ENCODE peak calls at places on chromosome 2, in four cellular contexts. A is lung, U is SJSA1, Z is PC-9. X is an unnamed sample.

GRCh38 chr2:46870051-46870839 is 45.4 kb downstream of the MCFD2 start:
- DNase-seq in A (no peak), U (no peak), Z (no peak), X (no peak)

GRCh38 chr2:177195194-177195593 is 17.4 kb upstream of the HNRNPA3 start:
- DNase-seq in A (no peak), U (no peak), Z (no peak), X (no peak)

GRCh38 chr2:206858972-206859739 is 80.2 kb upstream of the CPO start:
- DNase-seq in A (no peak), U (no peak), Z (no peak), X (no peak)

GRCh38 chr2:161161074-161161577 is 898 bp downstream of the TANK start:
- DNase-seq in A (no peak), U (no peak), Z (no peak), X (no peak)

GRCh38 chr2:11745613-11746375 is 638 bp upstream of the LPIN1 start:
- DNase-seq in A (no peak), U (no peak), Z (no peak), X (no peak)

GRCh38 chr2:99635710-99636431 is 146.1 kb upstream of the REV1 start:
- DNase-seq in A (no peak), U (no peak), Z (no peak), X (no peak)

GRCh38 chr2:70959851-70960832 is 18.3 kb upstream of the ANKRD53 start:
- DNase-seq in A (peak; percentile 24), U (no peak), Z (no peak), X (no peak)

GRCh38 chr2:196984888-196985287 is 58.4 kb upstream of the PGAP1 start:
- DNase-seq in A (no peak), U (no peak), Z (no peak), X (no peak)

GRCh38 chr2:241399941-241400922 is 44.1 kb downstream of the FARP2 start:
- DNase-seq in A (no peak), U (no peak), Z (no peak), X (no peak)

GRCh38 chr2:171959998-171960397 is 37.7 kb downstream of the HAT1 start:
- DNase-seq in A (no peak), U (no peak), Z (no peak), X (no peak)

GRCh38 chr2:47205576-47206141 is 50.6 kb upstream of the STPG4 start:
- DNase-seq in A (no peak), U (no peak), Z (no peak), X (no peak)

GRCh38 chr2:102790086-102790453 is 28.2 kb downstream of the TMEM182 start:
- DNase-seq in A (no peak), U (no peak), Z (no peak), X (no peak)

GRCh38 chr2:35819053-35819452 is 536.5 kb upstream of the CRIM1 start:
- DNase-seq in A (no peak), U (no peak), Z (no peak), X (no peak)

GRCh38 chr2:86788881-86789686 is 1.6 kb downstream of the CD8A start:
- DNase-seq in A (no peak), U (no peak), Z (no peak), X (no peak)

GRCh38 chr2:221211653-221212052 is 360.5 kb downstream of the EPHA4 start:
- DNase-seq in A (no peak), U (no peak), Z (no peak), X (no peak)

GRCh38 chr2:47043142-47043890 is 111.8 kb downstream of the STPG4 start:
- DNase-seq in A (peak; percentile 63), U (peak; percentile 90), Z (peak; percentile 99), X (peak; percentile 85)

GRCh38 chr2:163601377-163601776 is 134.4 kb downstream of the FIGN start:
- DNase-seq in A (no peak), U (no peak), Z (no peak), X (no peak)

GRCh38 chr2:169964740-169965139 is 137.5 kb downstream of the UBR3 start:
- DNase-seq in A (no peak), U (no peak), Z (no peak), X (no peak)

GRCh38 chr2:151518802-151519201 is 109.1 kb downstream of the RIF1 start:
- DNase-seq in A (no peak), U (no peak), Z (no peak), X (no peak)

GRCh38 chr2:204535764-204536163 is 9.5 kb upstream of the PARD3B start:
- DNase-seq in A (no peak), U (no peak), Z (peak; percentile 67), X (no peak)

GRCh38 chr2:216571909-216572513 is 61.2 kb upstream of the IGFBP2 start:
- DNase-seq in A (no peak), U (peak; percentile 30), Z (no peak), X (no peak)

GRCh38 chr2:69567157-69567908 is 76.2 kb downstream of the AAK1 start:
- DNase-seq in A (no peak), U (peak; percentile 66), Z (peak; percentile 99), X (no peak)

GRCh38 chr2:43406643-43407042 is 180.2 kb upstream of the ZFP36L2 start:
- DNase-seq in A (no peak), U (no peak), Z (no peak), X (no peak)

GRCh38 chr2:64274399-64275173 is 130.4 kb upstream of the PELI1 start:
- DNase-seq in A (no peak), U (no peak), Z (peak; percentile 41), X (no peak)

GRCh38 chr2:166321076-166321475 is 54.7 kb downstream of the SCN9A start:
- DNase-seq in A (no peak), U (peak; percentile 37), Z (no peak), X (no peak)

GRCh38 chr2:166665991-166666940 is 172.2 kb upstream of the SCN7A start:
- DNase-seq in A (no peak), U (peak; percentile 12), Z (no peak), X (peak; percentile 65)

GRCh38 chr2:185625604-185626003 is 113.0 kb upstream of the FSIP2 start:
- DNase-seq in A (no peak), U (no peak), Z (no peak), X (no peak)

GRCh38 chr2:211748339-211748738 is 790.3 kb downstream of the ERBB4 start:
- DNase-seq in A (no peak), U (no peak), Z (no peak), X (no peak)

GRCh38 chr2:1739961-1740713 is 4.2 kb downstream of the PXDN start:
- DNase-seq in A (no peak), U (peak; percentile 83), Z (no peak), X (no peak)

GRCh38 chr2:43312751-43313641 is 86.6 kb upstream of the ZFP36L2 start:
- DNase-seq in A (no peak), U (peak; percentile 82), Z (peak; percentile 83), X (peak; percentile 56)

GRCh38 chr2:127874378-127875271 is 11.1 kb downstream of the AMMECR1L start:
- DNase-seq in A (no peak), U (no peak), Z (no peak), X (no peak)

DNA sequence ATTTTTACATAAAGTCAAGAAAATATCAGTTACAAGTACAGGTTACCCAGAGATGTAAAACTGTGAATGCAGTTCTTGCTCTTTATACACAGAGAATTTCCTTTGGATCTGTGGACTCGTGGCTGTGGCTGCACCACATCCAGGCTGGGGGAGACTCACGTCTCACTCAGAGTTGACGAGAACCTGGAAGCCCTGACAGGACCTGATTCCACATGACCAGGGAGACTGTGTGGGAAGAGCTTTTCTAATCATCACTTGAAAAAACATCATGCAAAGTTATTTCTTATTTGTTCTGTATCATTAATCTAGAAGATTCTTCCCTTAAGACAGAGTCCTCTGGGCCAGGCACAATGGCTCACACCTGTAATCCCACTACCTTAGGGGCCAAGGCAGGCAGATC is 1159.0 kb downstream of the RPIA start:
- DNase-seq in A (no peak), U (no peak), Z (no peak), X (no peak)
- H3K4me3 ChIP-seq in A (no peak overlapping the region), U (no peak overlapping the region), Z (no peak overlapping the region), X (no peak overlapping the region)

GRCh38 chr2:236156860-236157194 is 11.4 kb downstream of the GBX2 start:
- DNase-seq in A (no peak), U (no peak), Z (no peak), X (no peak)

GRCh38 chr2:236156095-236156859 is 11.9 kb downstream of the GBX2 start:
- DNase-seq in A (no peak), U (no peak), Z (no peak), X (no peak)

GRCh38 chr2:236158969-236159777 is 9.0 kb downstream of the GBX2 start:
- DNase-seq in A (no peak), U (no peak), Z (no peak), X (no peak)

GRCh38 chr2:236157366-236157765 is 10.8 kb downstream of the GBX2 start:
- DNase-seq in A (no peak), U (no peak), Z (no peak), X (no peak)

DNA sequence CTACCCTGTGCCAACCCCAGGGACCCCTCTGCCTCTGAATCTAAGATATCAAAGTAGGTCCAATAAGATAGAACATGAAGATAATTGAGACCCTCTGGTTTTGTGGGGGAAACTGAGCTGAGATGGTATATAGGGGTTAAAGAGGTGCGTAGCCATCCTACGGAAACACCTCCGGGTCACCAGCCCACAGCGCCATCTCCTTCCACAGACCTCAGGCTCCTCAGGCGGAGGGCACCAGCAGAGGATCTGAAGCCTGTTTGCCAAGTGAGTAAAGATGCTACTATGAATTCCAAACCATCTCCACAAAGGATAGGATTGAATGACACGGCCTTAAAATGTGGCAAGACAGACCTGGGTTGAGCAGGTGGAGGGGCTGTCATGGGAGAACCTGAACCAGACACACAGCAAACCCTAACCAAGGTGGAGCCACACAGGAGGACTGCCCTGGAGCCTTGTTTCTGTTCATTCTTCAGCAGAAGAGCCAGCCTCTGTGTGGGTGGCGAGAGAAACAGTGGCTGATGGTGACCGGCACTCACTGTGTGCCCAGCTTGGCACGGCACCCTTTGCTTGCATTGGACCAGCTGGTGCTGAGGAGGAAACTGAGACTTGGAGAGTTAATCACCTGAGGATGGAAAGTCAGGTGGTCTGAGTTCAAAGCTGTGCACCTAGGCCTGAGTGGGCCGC is 10.2 kb downstream of the GBX2 start:
- DNase-seq in A (no peak), U (no peak), Z (no peak), X (no peak)
- H3K27me3 ChIP-seq in A (no peaks in the 10 kb centered on the region), U (no peaks in the 10 kb centered on the region), Z (no peaks in the 10 kb centered on the region), X (peaks cover 68% of the 10 kb centered on the region)

GRCh38 chr2:26711457-26712155 is 19.1 kb downstream of the KCNK3 start:
- DNase-seq in A (no peak), U (no peak), Z (no peak), X (no peak)
- H3K27ac ChIP-seq in A (no peak overlapping the region), U (no peak overlapping the region), Z (no peak overlapping the region), X (no peak overlapping the region)

DNA sequence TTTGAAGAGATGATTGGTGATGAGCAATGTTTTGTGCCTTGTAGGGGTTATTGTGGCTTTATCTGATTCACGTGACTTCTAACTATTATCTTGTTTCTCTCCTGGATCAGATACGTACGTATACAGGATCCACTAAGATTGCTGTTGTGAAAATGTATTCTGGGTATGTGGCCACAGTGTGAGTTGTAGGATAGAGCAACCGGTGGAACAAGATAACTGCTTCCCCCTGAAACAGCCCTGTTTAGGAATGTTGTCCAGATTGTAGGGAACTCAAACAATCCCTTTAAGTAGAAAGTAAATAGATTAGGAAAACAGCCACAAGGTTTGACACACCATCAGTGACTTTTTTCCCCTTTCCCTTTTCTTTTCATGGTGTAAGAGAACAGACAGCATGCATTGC is 22.3 kb upstream of the MBOAT2 start:
- DNase-seq in A (no peak), U (no peak), Z (no peak), X (no peak)
- H3K4me3 ChIP-seq in A (no peak overlapping the region), U (no peak overlapping the region), Z (no peak overlapping the region), X (no peak overlapping the region)